ENCODE peak calls at places on chromosomes 11 and 22, in eight cellular contexts. I is IMR-90, M is PC-9, S is right cardiac atrium, N is adrenal gland, J is colonic mucosa, B is GM23338, A is neural progenitor cell. K is an unnamed sample. For H3K4me1, the result is how much of the 10 kb centered on the place peaks cover.

GRCh38 chr11:3190600-3190999 is 25.5 kb upstream of the OSBPL5 start:
- DNase-seq in S (no peak), A (no peak), N (no peak), M (no peak), J (no peak), I (no peak), B (no peak), K (no peak)

GRCh38 chr11:106156290-106156937 is 79.0 kb downstream of the AASDHPPT start:
- DNase-seq in S (no peak), B (peak), M (no peak), N (peak), J (peak), A (peak), I (peak), K (peak)

GRCh38 chr22:39713799-39714290 is 143.3 kb downstream of the CACNA1I start:
- DNase-seq in S (no peak), M (no peak), B (no peak), J (no peak), N (no peak), A (no peak), I (no peak), K (no peak)

GRCh38 chr11:128599729-128600128 is 12.4 kb upstream of the ETS1 start:
- DNase-seq in S (no peak), I (peak), J (no peak), A (no peak), N (no peak), B (no peak), M (no peak), K (no peak)

GRCh38 chr11:40338739-40339138 is 1120.7 kb downstream of the LRRC4C start:
- DNase-seq in J (no peak), B (peak), A (no peak), N (no peak), S (no peak), M (no peak), I (peak), K (no peak)

GRCh38 chr11:104944080-104944479 is 24.3 kb downstream of the CASP4 start:
- DNase-seq in S (no peak), A (no peak), M (no peak), N (no peak), B (no peak), I (peak), J (no peak), K (no peak)

GRCh38 chr11:115665958-115666357 is 161.7 kb upstream of the CADM1 start:
- DNase-seq in J (no peak), N (no peak), I (peak), A (no peak), B (no peak), S (peak), M (no peak), K (no peak)

GRCh38 chr11:93652161-93652597 is 9.3 kb upstream of the CEP295 start:
- DNase-seq in N (no peak), J (peak), M (peak), S (no peak), A (peak), I (peak), B (peak), K (peak)

GRCh38 chr22:19582033-19582693 is 58.0 kb upstream of the CLDN5 start:
- DNase-seq in N (no peak), I (no peak), J (no peak), B (no peak), M (no peak), A (no peak), S (no peak), K (no peak)
- H3K4me3 ChIP-seq in N (no peak), I (no peak), J (no peak), B (no peak), M (no peak), A (no peak), S (no peak), K (no peak)

GRCh38 chr11:46694095-46694494 is 6.3 kb downstream of the ARHGAP1 start:
- DNase-seq in N (no peak), B (no peak), A (no peak), S (peak), J (no peak), I (no peak), M (no peak), K (no peak)
- H3K4me1 ChIP-seq in N (under half), B (under half), A (under half), S (under half), J (under half), I (under half), M (under half), K (under half)

DNA sequence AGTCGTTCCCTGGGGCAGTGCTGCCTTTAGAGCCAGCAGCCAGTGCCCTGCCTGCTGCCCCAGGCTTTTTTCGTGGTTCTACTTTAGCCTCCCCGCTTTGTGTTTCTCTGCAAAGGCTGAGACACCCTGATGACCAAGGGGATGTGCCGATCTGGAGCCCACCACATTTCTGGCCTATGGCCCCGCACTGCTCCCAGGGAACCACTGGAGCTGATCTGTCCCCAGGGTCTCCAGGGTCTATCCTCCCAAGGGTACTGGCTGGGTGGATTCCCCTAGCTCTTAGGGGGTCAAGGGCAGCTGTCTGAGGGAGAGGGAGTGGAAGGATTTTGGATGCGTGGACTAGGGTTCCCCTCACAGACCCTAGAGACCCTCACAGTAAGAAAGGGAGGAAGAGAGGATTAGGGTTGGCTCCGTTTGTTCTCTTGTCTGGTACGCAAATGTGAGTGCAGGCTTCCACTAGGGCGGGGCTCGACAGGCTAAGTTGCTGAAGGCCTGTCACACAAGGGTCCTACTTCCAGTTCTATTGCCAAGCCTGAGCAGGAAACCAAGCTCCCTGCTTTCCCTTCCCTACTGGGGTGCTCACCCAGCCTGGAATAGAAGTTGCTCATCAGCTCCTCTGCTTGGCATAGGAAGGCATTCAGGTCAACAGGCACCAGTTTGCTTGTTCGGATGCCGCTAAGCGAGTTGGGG is 19.3 kb downstream of the TREH start:
- DNase-seq in B (peak), S (no peak), I (no peak), N (peak), A (no peak), J (no peak), M (no peak), K (peak)
- H3K4me3 ChIP-seq in B (no peak), S (no peak), I (no peak), N (no peak), A (no peak), J (no peak), M (no peak), K (no peak)

GRCh38 chr11:57213282-57214086 is 23.6 kb downstream of the APLNR start:
- DNase-seq in N (no peak), B (peak), M (no peak), A (peak), I (peak), S (no peak), J (no peak), K (no peak)

GRCh38 chr11:57214494-57214893 is 22.6 kb downstream of the APLNR start:
- DNase-seq in I (peak), J (no peak), M (no peak), B (no peak), A (no peak), S (no peak), N (no peak), K (no peak)

GRCh38 chr11:57207160-57207559 is 25.4 kb downstream of the LRRC55 start:
- DNase-seq in J (no peak), N (no peak), A (no peak), S (no peak), B (no peak), I (no peak), M (no peak), K (no peak)

GRCh38 chr11:57214087-57214395 is 23.0 kb downstream of the APLNR start:
- DNase-seq in M (no peak), J (no peak), B (no peak), N (no peak), A (peak), S (no peak), I (peak), K (no peak)

GRCh38 chr11:57210731-57211335 is 26.2 kb downstream of the APLNR start:
- DNase-seq in N (peak), I (no peak), B (peak), J (no peak), A (no peak), S (no peak), M (no peak), K (no peak)
- H3K4me1 ChIP-seq in N (under half), I (under half), B (under half), J (under half), A (half or more), S (under half), M (under half), K (under half)

GRCh38 chr11:47508595-47509555 is 44.1 kb downstream of the CELF1 start:
- DNase-seq in J (peak), M (no peak), A (no peak), B (no peak), S (no peak), I (no peak), N (no peak), K (peak)

GRCh38 chr11:47512701-47513100 is 40.2 kb downstream of the CELF1 start:
- DNase-seq in I (no peak), S (no peak), A (peak), N (no peak), B (no peak), M (no peak), J (no peak), K (no peak)

GRCh38 chr11:47510231-47510630 is 42.7 kb downstream of the CELF1 start:
- DNase-seq in I (peak), S (no peak), N (no peak), M (no peak), A (no peak), B (no peak), J (no peak), K (peak)

GRCh38 chr11:47514825-47515647 is 37.9 kb downstream of the CELF1 start:
- DNase-seq in J (no peak), B (peak), A (no peak), N (no peak), S (no peak), I (peak), M (no peak), K (no peak)

DNA sequence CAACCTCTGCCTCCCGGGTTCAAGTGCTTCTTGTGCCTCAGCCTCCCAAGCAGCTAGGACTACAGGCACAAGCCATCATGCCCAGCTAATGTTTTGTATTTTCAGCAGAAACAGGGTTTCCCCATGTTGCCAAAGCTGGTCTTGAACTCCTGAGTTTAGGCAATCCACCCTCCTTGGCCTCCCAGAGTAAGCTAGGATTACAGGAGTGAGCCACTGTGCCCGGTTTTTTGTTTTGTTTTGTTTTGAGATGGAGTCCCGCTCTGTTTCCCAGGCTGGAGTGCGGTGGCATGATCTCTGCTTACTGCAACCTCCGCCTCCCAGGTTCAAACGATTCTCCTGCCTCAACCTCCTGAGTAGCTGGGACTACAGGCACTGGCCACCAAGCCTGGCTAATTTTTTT is 41.0 kb downstream of the CELF1 start:
- DNase-seq in B (no peak), J (no peak), I (no peak), M (no peak), N (no peak), S (no peak), A (no peak), K (no peak)
- H3K4me3 ChIP-seq in B (no peak), J (no peak), I (no peak), M (no peak), N (no peak), S (no peak), A (no peak), K (no peak)

GRCh38 chr11:112801286-112802088 is 159.7 kb upstream of the NCAM1 start:
- DNase-seq in B (no peak), I (no peak), N (peak), S (peak), M (no peak), J (no peak), A (no peak), K (no peak)
- H3K4me1 ChIP-seq in B (under half), I (under half), N (under half), S (under half), M (under half), J (under half), A (under half), K (under half)

K was measured in small intestine.